ENCODE peak calls at places on chromosomes 6 and 20, in nine cellular contexts. One of them, this sample, is unnamed.

GRCh38 chr6:30061766-30062458 is 847 bp downstream of the POLR1H start:
- DNase-seq in endodermal cell: no peak
- DNase-seq in right lobe of liver: peak; percentile 27
- DNase-seq in IMR-90: peak; percentile 17
- DNase-seq in GM23338: peak; percentile 23
- DNase-seq in PC-3: peak; percentile 44
- DNase-seq in stomach: peak; percentile 28
- DNase-seq in kidney: peak; percentile 52
- DNase-seq in lower lobe of right lung: no peak
- DNase-seq in this sample: peak; percentile 48

GRCh38 chr6:45504947-45505346 is 127.2 kb upstream of the SUPT3H start:
- DNase-seq in endodermal cell: peak; percentile 83
- DNase-seq in right lobe of liver: no peak
- DNase-seq in IMR-90: peak; percentile 98
- DNase-seq in GM23338: peak; percentile 83
- DNase-seq in PC-3: peak; percentile 63
- DNase-seq in stomach: peak; percentile 39
- DNase-seq in kidney: no peak
- DNase-seq in lower lobe of right lung: no peak
- DNase-seq in this sample: no peak

GRCh38 chr6:20367716-20368485 is 33.8 kb upstream of the E2F3 start:
- DNase-seq in endodermal cell: no peak
- DNase-seq in right lobe of liver: no peak
- DNase-seq in IMR-90: peak; percentile 42
- DNase-seq in GM23338: no peak
- DNase-seq in PC-3: no peak
- DNase-seq in stomach: no peak
- DNase-seq in kidney: no peak
- DNase-seq in lower lobe of right lung: no peak
- DNase-seq in this sample: no peak

GRCh38 chr20:49207071-49207470 is 12.1 kb upstream of the DDX27 start:
- DNase-seq in endodermal cell: peak; percentile 77
- DNase-seq in right lobe of liver: no peak
- DNase-seq in IMR-90: no peak
- DNase-seq in GM23338: peak; percentile 64
- DNase-seq in PC-3: peak; percentile 44
- DNase-seq in stomach: no peak
- DNase-seq in kidney: no peak
- DNase-seq in lower lobe of right lung: no peak
- DNase-seq in this sample: no peak

GRCh38 chr6:122429328-122429727 is 29.9 kb downstream of the HSF2 start:
- DNase-seq in endodermal cell: no peak
- DNase-seq in right lobe of liver: no peak
- DNase-seq in IMR-90: no peak
- DNase-seq in GM23338: no peak
- DNase-seq in PC-3: no peak
- DNase-seq in stomach: no peak
- DNase-seq in kidney: no peak
- DNase-seq in lower lobe of right lung: no peak
- DNase-seq in this sample: no peak

GRCh38 chr6:16585805-16586204 is 175.5 kb downstream of the ATXN1 start:
- DNase-seq in endodermal cell: no peak
- DNase-seq in right lobe of liver: no peak
- DNase-seq in IMR-90: no peak
- DNase-seq in GM23338: no peak
- DNase-seq in PC-3: no peak
- DNase-seq in stomach: no peak
- DNase-seq in kidney: no peak
- DNase-seq in lower lobe of right lung: no peak
- DNase-seq in this sample: no peak

GRCh38 chr6:123742626-123743025 is 61.0 kb upstream of the NKAIN2 start:
- DNase-seq in endodermal cell: no peak
- DNase-seq in right lobe of liver: no peak
- DNase-seq in IMR-90: no peak
- DNase-seq in GM23338: no peak
- DNase-seq in PC-3: no peak
- DNase-seq in stomach: no peak
- DNase-seq in kidney: no peak
- DNase-seq in lower lobe of right lung: no peak
- DNase-seq in this sample: no peak

GRCh38 chr6:37882292-37882691 is 62.8 kb downstream of the ZFAND3 start:
- DNase-seq in endodermal cell: no peak
- DNase-seq in right lobe of liver: no peak
- DNase-seq in IMR-90: no peak
- DNase-seq in GM23338: no peak
- DNase-seq in PC-3: no peak
- DNase-seq in stomach: no peak
- DNase-seq in kidney: no peak
- DNase-seq in lower lobe of right lung: no peak
- DNase-seq in this sample: no peak

GRCh38 chr20:37801921-37802320 is 101.0 kb upstream of the VSTM2L start:
- DNase-seq in endodermal cell: no peak
- DNase-seq in right lobe of liver: no peak
- DNase-seq in IMR-90: no peak
- DNase-seq in GM23338: no peak
- DNase-seq in PC-3: peak; percentile 31
- DNase-seq in stomach: no peak
- DNase-seq in kidney: no peak
- DNase-seq in lower lobe of right lung: no peak
- DNase-seq in this sample: no peak

GRCh38 chr20:37807901-37808751 is 94.8 kb upstream of the VSTM2L start:
- DNase-seq in endodermal cell: no peak
- DNase-seq in right lobe of liver: no peak
- DNase-seq in IMR-90: no peak
- DNase-seq in GM23338: no peak
- DNase-seq in PC-3: no peak
- DNase-seq in stomach: no peak
- DNase-seq in kidney: no peak
- DNase-seq in lower lobe of right lung: no peak
- DNase-seq in this sample: no peak

GRCh38 chr20:37803476-37804307 is 99.2 kb upstream of the VSTM2L start:
- DNase-seq in endodermal cell: no peak
- DNase-seq in right lobe of liver: no peak
- DNase-seq in IMR-90: no peak
- DNase-seq in GM23338: no peak
- DNase-seq in PC-3: no peak
- DNase-seq in stomach: no peak
- DNase-seq in kidney: no peak
- DNase-seq in lower lobe of right lung: no peak
- DNase-seq in this sample: no peak

GRCh38 chr20:37807491-37807890 is 95.4 kb upstream of the VSTM2L start:
- DNase-seq in endodermal cell: no peak
- DNase-seq in right lobe of liver: no peak
- DNase-seq in IMR-90: no peak
- DNase-seq in GM23338: no peak
- DNase-seq in PC-3: no peak
- DNase-seq in stomach: no peak
- DNase-seq in kidney: no peak
- DNase-seq in lower lobe of right lung: no peak
- DNase-seq in this sample: no peak

DNA sequence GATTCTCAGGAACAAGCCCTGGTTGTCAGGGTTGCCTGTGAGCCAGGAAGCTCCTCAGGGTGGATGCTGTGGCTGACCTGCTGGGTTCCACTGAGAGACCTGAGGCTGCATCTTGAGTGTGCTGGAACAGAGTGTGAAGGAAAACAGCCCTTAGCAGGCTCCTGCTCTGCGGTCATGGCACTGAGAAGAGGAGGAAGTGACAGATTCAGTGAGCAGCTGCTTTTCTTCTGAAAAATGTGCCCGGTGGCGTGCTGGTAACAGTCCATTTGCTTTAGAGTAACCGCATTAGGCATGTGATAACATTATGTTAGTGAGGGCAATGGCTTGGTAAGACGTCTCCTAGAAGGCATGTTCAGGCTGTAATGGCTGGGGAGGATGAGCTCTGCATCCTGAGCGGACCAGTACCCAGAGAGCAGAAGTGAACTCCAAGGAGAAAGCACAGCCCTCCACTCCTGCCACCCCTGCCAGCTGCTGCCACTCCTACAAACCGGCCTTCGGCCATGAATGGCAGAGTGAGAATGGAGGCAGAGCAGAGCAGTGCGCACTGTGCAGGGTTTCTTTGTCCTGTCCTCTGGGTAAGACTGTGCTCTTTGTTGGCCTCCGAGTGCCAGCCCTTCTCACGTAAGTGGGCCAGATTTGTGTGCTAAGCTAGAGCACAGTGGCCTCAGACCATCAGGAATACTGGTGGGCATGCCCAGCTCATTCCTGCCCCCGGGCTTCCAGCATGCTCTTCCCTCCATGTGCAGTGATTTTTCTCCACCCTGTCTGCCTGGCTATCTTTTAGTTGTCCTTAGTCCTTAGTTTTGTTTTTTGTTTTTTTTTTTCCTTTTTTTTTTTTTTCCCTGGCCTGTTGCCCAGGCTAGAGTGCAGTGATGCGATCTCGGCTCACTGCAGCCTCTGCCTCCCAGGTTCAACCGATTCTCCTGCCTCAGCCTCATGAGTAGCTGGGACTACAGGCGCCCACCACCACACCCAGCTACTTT is 98.1 kb upstream of the VSTM2L start:
- DNase-seq in endodermal cell: no peak
- DNase-seq in right lobe of liver: no peak
- DNase-seq in IMR-90: no peak
- DNase-seq in GM23338: no peak
- DNase-seq in PC-3: no peak
- DNase-seq in stomach: no peak
- DNase-seq in kidney: no peak
- DNase-seq in lower lobe of right lung: no peak
- DNase-seq in this sample: no peak
- H3K4me1 ChIP-seq in endodermal cell: no peaks in the 10 kb centered on the region
- H3K4me1 ChIP-seq in right lobe of liver: no peaks in the 10 kb centered on the region
- H3K4me1 ChIP-seq in IMR-90: no peaks in the 10 kb centered on the region
- H3K4me1 ChIP-seq in GM23338: peaks cover 7% of the 10 kb centered on the region
- H3K4me1 ChIP-seq in PC-3: peaks cover 4% of the 10 kb centered on the region
- H3K4me1 ChIP-seq in stomach: no peaks in the 10 kb centered on the region
- H3K4me1 ChIP-seq in kidney: no peaks in the 10 kb centered on the region
- H3K4me1 ChIP-seq in lower lobe of right lung: peaks cover 7% of the 10 kb centered on the region
- H3K4me1 ChIP-seq in this sample: no peaks in the 10 kb centered on the region

GRCh38 chr6:111572216-111572706 is 33.4 kb downstream of the TRAF3IP2 start:
- DNase-seq in endodermal cell: no peak
- DNase-seq in right lobe of liver: no peak
- DNase-seq in IMR-90: no peak
- DNase-seq in GM23338: no peak
- DNase-seq in PC-3: no peak
- DNase-seq in stomach: no peak
- DNase-seq in kidney: no peak
- DNase-seq in lower lobe of right lung: no peak
- DNase-seq in this sample: no peak
- H3K4me1 ChIP-seq in endodermal cell: peaks cover 8% of the 10 kb centered on the region
- H3K4me1 ChIP-seq in right lobe of liver: no peaks in the 10 kb centered on the region
- H3K4me1 ChIP-seq in IMR-90: peaks cover 29% of the 10 kb centered on the region
- H3K4me1 ChIP-seq in GM23338: no peaks in the 10 kb centered on the region
- H3K4me1 ChIP-seq in PC-3: peaks cover 11% of the 10 kb centered on the region
- H3K4me1 ChIP-seq in stomach: peaks cover 22% of the 10 kb centered on the region
- H3K4me1 ChIP-seq in kidney: peaks cover 8% of the 10 kb centered on the region
- H3K4me1 ChIP-seq in lower lobe of right lung: peaks cover 52% of the 10 kb centered on the region
- H3K4me1 ChIP-seq in this sample: peaks cover 3% of the 10 kb centered on the region

DNA sequence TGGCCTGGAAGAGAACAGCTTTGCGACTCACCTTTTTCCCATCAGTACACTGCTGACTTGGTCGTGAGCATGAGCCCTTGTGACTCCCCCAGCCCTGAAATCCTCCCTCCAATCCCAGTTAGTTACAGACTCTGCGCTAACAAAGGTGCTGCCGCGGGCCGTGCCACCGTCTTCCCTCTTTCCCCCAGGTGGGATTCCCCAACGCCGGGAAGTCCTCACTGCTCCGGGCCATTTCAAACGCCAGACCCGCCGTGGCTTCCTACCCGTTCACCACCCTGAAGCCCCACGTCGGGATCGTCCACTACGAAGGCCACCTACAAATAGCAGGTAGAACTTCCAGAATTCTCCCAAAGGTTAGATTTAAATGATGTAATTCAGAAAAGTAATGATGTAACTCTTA is 16.1 kb downstream of the MTG2 start:
- DNase-seq in endodermal cell: no peak
- DNase-seq in right lobe of liver: peak; percentile 13
- DNase-seq in IMR-90: no peak
- DNase-seq in GM23338: no peak
- DNase-seq in PC-3: no peak
- DNase-seq in stomach: no peak
- DNase-seq in kidney: peak; percentile 54
- DNase-seq in lower lobe of right lung: peak; percentile 39
- DNase-seq in this sample: peak; percentile 10
- H3K4me1 ChIP-seq in endodermal cell: no peaks in the 10 kb centered on the region
- H3K4me1 ChIP-seq in right lobe of liver: no peaks in the 10 kb centered on the region
- H3K4me1 ChIP-seq in IMR-90: no peaks in the 10 kb centered on the region
- H3K4me1 ChIP-seq in GM23338: no peaks in the 10 kb centered on the region
- H3K4me1 ChIP-seq in PC-3: peaks cover 17% of the 10 kb centered on the region
- H3K4me1 ChIP-seq in stomach: no peaks in the 10 kb centered on the region
- H3K4me1 ChIP-seq in kidney: no peaks in the 10 kb centered on the region
- H3K4me1 ChIP-seq in lower lobe of right lung: no peaks in the 10 kb centered on the region
- H3K4me1 ChIP-seq in this sample: no peaks in the 10 kb centered on the region

GRCh38 chr20:53656653-53657288 is 63.1 kb upstream of the ZNF217 start:
- DNase-seq in endodermal cell: no peak
- DNase-seq in right lobe of liver: no peak
- DNase-seq in IMR-90: peak; percentile 76
- DNase-seq in GM23338: no peak
- DNase-seq in PC-3: peak; percentile 39
- DNase-seq in stomach: no peak
- DNase-seq in kidney: no peak
- DNase-seq in lower lobe of right lung: no peak
- DNase-seq in this sample: no peak

GRCh38 chr20:53654932-53655674 is 61.5 kb upstream of the ZNF217 start:
- DNase-seq in endodermal cell: no peak
- DNase-seq in right lobe of liver: no peak
- DNase-seq in IMR-90: no peak
- DNase-seq in GM23338: no peak
- DNase-seq in PC-3: peak; percentile 33
- DNase-seq in stomach: peak; percentile 51
- DNase-seq in kidney: no peak
- DNase-seq in lower lobe of right lung: no peak
- DNase-seq in this sample: no peak

GRCh38 chr20:53657732-53658131 is 64.1 kb upstream of the ZNF217 start:
- DNase-seq in endodermal cell: peak; percentile 56
- DNase-seq in right lobe of liver: no peak
- DNase-seq in IMR-90: no peak
- DNase-seq in GM23338: peak; percentile 48
- DNase-seq in PC-3: no peak
- DNase-seq in stomach: no peak
- DNase-seq in kidney: no peak
- DNase-seq in lower lobe of right lung: no peak
- DNase-seq in this sample: no peak

GRCh38 chr20:53657289-53657678 is 63.6 kb upstream of the ZNF217 start:
- DNase-seq in endodermal cell: no peak
- DNase-seq in right lobe of liver: no peak
- DNase-seq in IMR-90: no peak
- DNase-seq in GM23338: no peak
- DNase-seq in PC-3: no peak
- DNase-seq in stomach: no peak
- DNase-seq in kidney: no peak
- DNase-seq in lower lobe of right lung: no peak
- DNase-seq in this sample: no peak

DNA sequence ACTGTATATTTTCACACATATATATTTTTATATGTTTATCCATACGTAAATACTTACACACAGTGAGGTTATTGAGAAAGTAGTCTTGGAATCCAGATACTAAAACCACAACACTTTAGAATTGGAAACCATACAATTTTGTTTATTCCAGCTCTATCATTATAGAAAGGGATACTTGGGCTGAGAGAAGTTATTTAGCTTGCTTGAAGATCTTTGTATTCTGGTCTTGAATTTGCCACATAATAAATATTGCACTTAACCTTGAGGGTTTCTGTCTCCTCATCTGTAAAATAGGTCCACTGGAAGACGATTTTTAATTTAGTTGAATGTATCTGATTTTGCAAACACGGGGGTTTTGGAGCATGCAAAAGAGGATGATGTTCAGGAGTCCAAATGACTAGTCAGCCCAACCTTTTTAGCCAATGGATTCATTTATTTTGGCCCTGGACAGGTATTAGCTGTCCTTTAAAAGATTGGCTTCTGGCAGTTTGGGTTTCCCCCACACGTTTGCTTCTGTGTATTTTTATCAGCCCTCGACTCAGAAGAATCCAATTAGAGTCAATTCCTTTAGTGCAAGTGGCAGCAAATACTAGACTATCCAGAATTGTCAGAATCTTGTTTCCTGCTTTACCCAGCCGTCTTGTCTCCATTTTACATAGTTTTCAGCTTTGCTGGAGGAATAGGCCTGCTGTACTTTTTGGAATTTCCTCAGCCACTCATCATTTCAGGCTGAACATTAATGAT is 62.4 kb upstream of the ZNF217 start:
- DNase-seq in endodermal cell: no peak
- DNase-seq in right lobe of liver: no peak
- DNase-seq in IMR-90: peak; percentile 65
- DNase-seq in GM23338: no peak
- DNase-seq in PC-3: peak; percentile 49
- DNase-seq in stomach: no peak
- DNase-seq in kidney: no peak
- DNase-seq in lower lobe of right lung: no peak
- DNase-seq in this sample: no peak
- H3K4me1 ChIP-seq in endodermal cell: peaks cover 4% of the 10 kb centered on the region
- H3K4me1 ChIP-seq in right lobe of liver: no peaks in the 10 kb centered on the region
- H3K4me1 ChIP-seq in IMR-90: peaks cover 29% of the 10 kb centered on the region
- H3K4me1 ChIP-seq in GM23338: peaks cover 47% of the 10 kb centered on the region
- H3K4me1 ChIP-seq in PC-3: peaks cover 22% of the 10 kb centered on the region
- H3K4me1 ChIP-seq in stomach: peaks cover 39% of the 10 kb centered on the region
- H3K4me1 ChIP-seq in kidney: peaks cover 8% of the 10 kb centered on the region
- H3K4me1 ChIP-seq in lower lobe of right lung: peaks cover 75% of the 10 kb centered on the region
- H3K4me1 ChIP-seq in this sample: peaks cover 14% of the 10 kb centered on the region